ENCODE peak calls at places on chromosomes 16 and 17, in four cellular contexts. Y, D, L and M are unnamed samples.

GRCh38 chr17:39953471-39953888 is 9.3 kb upstream of the GSDMA start:
- DNase-seq in Y (no peak), D (no peak), L (no peak), M (no peak)

GRCh38 chr16:15874745-15875314 is 13.6 kb downstream of the CEP20 start:
- DNase-seq in Y (peak; percentile 64), D (peak; percentile 58), L (peak; percentile 76), M (no peak)

GRCh38 chr16:66481081-66481942 is 54.2 kb downstream of the BEAN1 start:
- DNase-seq in Y (no peak), D (no peak), L (peak; percentile 3), M (no peak)

GRCh38 chr16:72189865-72190371 is 18.0 kb upstream of the PMFBP1 start:
- DNase-seq in Y (no peak), D (no peak), L (no peak), M (no peak)

GRCh38 chr17:51630101-51630671 is 369.8 kb downstream of the UTP18 start:
- DNase-seq in Y (no peak), D (no peak), L (no peak), M (no peak)

GRCh38 chr16:56246051-56246817 is 54.9 kb downstream of the GNAO1 start:
- DNase-seq in Y (no peak), D (no peak), L (peak; percentile 90), M (peak; percentile 62)

GRCh38 chr16:82899731-82900454 is 273.1 kb downstream of the CDH13 start:
- DNase-seq in Y (no peak), D (no peak), L (no peak), M (no peak)

GRCh38 chr17:19672009-19672837 is 23.7 kb downstream of the ALDH3A2 start:
- DNase-seq in Y (no peak), D (no peak), L (peak; percentile 38), M (no peak)

GRCh38 chr16:47503936-47504335 is 42.8 kb downstream of the PHKB start:
- DNase-seq in Y (no peak), D (no peak), L (no peak), M (no peak)

GRCh38 chr17:66469890-66470289 is 167.5 kb downstream of the PRKCA start:
- DNase-seq in Y (no peak), D (no peak), L (no peak), M (no peak)

GRCh38 chr16:4700380-4700996 is 7.1 kb downstream of the NUDT16L1 start:
- DNase-seq in Y (no peak), D (no peak), L (no peak), M (no peak)

GRCh38 chr16:11913425-11914079 is 2.2 kb downstream of the GSPT1 start:
- DNase-seq in Y (no peak), D (no peak), L (no peak), M (no peak)

GRCh38 chr17:76612977-76613851 is 27.6 kb upstream of the ST6GALNAC2 start:
- DNase-seq in Y (no peak), D (peak; percentile 54), L (no peak), M (no peak)

GRCh38 chr17:40072481-40073346 is 9.9 kb downstream of the THRA start:
- DNase-seq in Y (no peak), D (no peak), L (no peak), M (no peak)

GRCh38 chr17:81838753-81839255 is 4.0 kb upstream of the PPP1R27 start:
- DNase-seq in Y (no peak), D (no peak), L (no peak), M (no peak)

GRCh38 chr17:74937064-74938051 is 1.7 kb downstream of the OTOP3 start:
- DNase-seq in Y (no peak), D (no peak), L (no peak), M (no peak)

GRCh38 chr16:58515125-58515870 is at the start of gene SETD6:
- DNase-seq in Y (peak; percentile 50), D (peak; percentile 84), L (peak; percentile 92), M (peak; percentile 92)

GRCh38 chr16:81480856-81481821 is 36.5 kb downstream of the CMIP start:
- DNase-seq in Y (no peak), D (no peak), L (peak; percentile 47), M (peak; percentile 87)